ENCODE peak calls at places on chromosomes 4 and X, in eight cellular contexts. R, Z, W, O, B, F, T and P are unnamed samples.

GRCh38 chrX:65578346-65578745 is 43.8 kb upstream of the LAS1L start:
- DNase-seq in O (no peak), B (no peak), R (no peak), Z (no peak), T (no peak), F (no peak), W (no peak), P (no peak)

GRCh38 chr4:90184560-90184959 is 57.4 kb downstream of the CCSER1 start:
- DNase-seq in O (no peak), W (no peak), T (no peak), Z (no peak), F (no peak), R (no peak), B (no peak), P (no peak)

GRCh38 chrX:153966841-153967535 is 4.6 kb downstream of the HCFC1 start:
- DNase-seq in Z (no peak), F (no peak), O (no peak), R (peak; percentile 8), B (peak; percentile 68), W (no peak), T (no peak), P (no peak)

GRCh38 chr4:2598661-2599654 is 62.5 kb downstream of the FAM193A start:
- DNase-seq in W (no peak), R (no peak), B (no peak), Z (peak; percentile 41), T (no peak), O (no peak), F (no peak), P (no peak)

GRCh38 chrX:40808203-40808602 is 72.9 kb upstream of the MED14 start:
- DNase-seq in W (no peak), O (no peak), F (no peak), R (no peak), T (no peak), Z (no peak), B (no peak), P (no peak)

GRCh38 chrX:68443155-68443868 is 10.0 kb upstream of the OPHN1 start:
- DNase-seq in O (peak; percentile 45), W (no peak), T (no peak), B (no peak), F (no peak), Z (no peak), R (peak; percentile 35), P (no peak)

GRCh38 chr4:127000846-127001245 is 631.9 kb upstream of the INTU start:
- DNase-seq in B (no peak), F (no peak), R (no peak), O (no peak), Z (no peak), T (no peak), W (no peak), P (no peak)

GRCh38 chr4:13984996-13985780 is 357.7 kb upstream of the BOD1L1 start:
- DNase-seq in Z (no peak), T (no peak), F (no peak), R (no peak), B (no peak), O (no peak), W (no peak), P (no peak)

GRCh38 chr4:61853041-61853440 is 652.9 kb downstream of the ADGRL3 start:
- DNase-seq in R (no peak), W (no peak), Z (no peak), F (no peak), O (no peak), B (no peak), T (no peak), P (no peak)

GRCh38 chrX:108167211-108167872 is 75.8 kb downstream of the ATG4A start:
- DNase-seq in R (no peak), F (no peak), B (no peak), O (no peak), Z (no peak), T (peak; percentile 66), W (no peak), P (no peak)

GRCh38 chr4:6446538-6447451 is 25.6 kb downstream of the PPP2R2C start:
- DNase-seq in F (peak; percentile 41), Z (no peak), R (no peak), W (peak; percentile 37), B (no peak), T (no peak), O (no peak), P (no peak)

GRCh38 chrX:154840856-154841255 is 6.4 kb upstream of the SMIM9 start:
- DNase-seq in B (no peak), F (no peak), T (peak; percentile 43), O (no peak), R (peak; percentile 33), W (no peak), Z (no peak), P (no peak)

GRCh38 chr4:158824425-158825274 is 55.8 kb downstream of the FNIP2 start:
- DNase-seq in B (no peak), O (no peak), W (no peak), T (peak; percentile 43), F (peak; percentile 61), Z (no peak), R (peak; percentile 20), P (no peak)

GRCh38 chr4:152479428-152480026 is 56.4 kb downstream of the FBXW7 start:
- DNase-seq in R (no peak), B (no peak), W (no peak), Z (no peak), O (no peak), F (no peak), T (peak; percentile 82), P (no peak)

GRCh38 chr4:130074096-130074495 is 978.1 kb downstream of the C4orf33 start:
- DNase-seq in W (peak; percentile 50), F (peak; percentile 51), Z (no peak), O (no peak), R (no peak), B (no peak), T (no peak), P (no peak)

GRCh38 chrX:4265036-4265435 is 551.6 kb upstream of the PRKX start:
- DNase-seq in F (no peak), T (no peak), Z (no peak), W (no peak), R (no peak), B (no peak), O (no peak), P (no peak)

GRCh38 chr4:128796934-128797333 is 12.6 kb upstream of the JADE1 start:
- DNase-seq in T (peak; percentile 87), Z (no peak), B (no peak), O (no peak), R (no peak), F (peak; percentile 36), W (no peak), P (no peak)

GRCh38 chr4:27006247-27006603 is 145.6 kb downstream of the STIM2 start:
- DNase-seq in O (no peak), Z (no peak), W (no peak), B (no peak), T (no peak), F (no peak), R (no peak), P (no peak)

GRCh38 chr4:184649971-184650855 is 675 bp downstream of the PRIMPOL start:
- DNase-seq in R (peak; percentile 54), T (peak; percentile 56), F (no peak), O (no peak), Z (no peak), B (no peak), W (no peak), P (peak; percentile 19)
- TF ChIP-seq CTCF in R (peak; percentile 13), T (no peak), F (no peak), O (no peak), Z (no peak), B (no peak), W (no peak), P (no peak)

GRCh38 chrX:131626681-131627296 is 82.9 kb downstream of the OR13H1 start:
- DNase-seq in R (no peak), T (no peak), O (no peak), B (no peak), F (no peak), W (no peak), Z (no peak), P (no peak)
- TF ChIP-seq CTCF in R (no peak), T (no peak), O (no peak), B (no peak), F (no peak), W (no peak), Z (no peak), P (peak; percentile 69)

DNA sequence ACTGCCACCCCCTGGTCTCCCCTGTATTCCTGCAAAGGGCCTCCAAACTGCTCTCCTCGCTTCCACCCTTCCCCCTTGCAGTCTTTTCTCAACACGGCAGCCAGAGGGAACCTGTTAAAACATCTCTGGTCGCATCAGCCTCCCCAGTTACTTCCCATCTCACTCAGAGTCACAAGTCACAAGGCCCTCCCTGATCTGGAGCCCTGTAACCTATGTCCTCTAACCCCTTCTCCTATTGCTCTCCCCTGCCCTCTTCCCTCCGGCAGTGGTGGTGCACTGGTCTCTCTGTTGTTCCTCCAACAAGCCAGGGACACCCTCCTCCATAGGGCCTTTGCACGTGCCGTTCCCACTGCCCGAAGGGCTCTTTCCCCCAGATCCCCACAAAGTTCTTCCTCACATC is 73.2 kb downstream of the SH3KBP1 start:
- DNase-seq in T (no peak), Z (no peak), W (no peak), R (no peak), F (no peak), B (no peak), O (peak; percentile 44), P (no peak)
- TF ChIP-seq CTCF in T (no peak), Z (no peak), W (no peak), R (no peak), F (no peak), B (no peak), O (peak; percentile 10), P (no peak)

GRCh38 chr4:47485047-47485692 is at the start of gene ATP10D:
- DNase-seq in Z (peak; percentile 82), B (peak; percentile 99), W (peak; percentile 96), F (peak; percentile 96), O (peak; percentile 98), T (peak; percentile 83), R (peak; percentile 92), P (peak; percentile 82)
- TF ChIP-seq CTCF in Z (no peak), B (peak; percentile 16), W (peak; percentile 32), F (no peak), O (peak; percentile 22), T (peak; percentile 18), R (no peak), P (no peak)